ENCODE peak calls at places on chromosomes 16 and 17, in four cellular contexts. One of them, this sample, is unnamed.
A peak's percentile ranks its signal among the peaks of the same experiment; 100 is the strongest.

GRCh38 chr17:39950871-39951348 is 11.9 kb upstream of the GSDMA start:
- DNase-seq in spleen: no peak
- DNase-seq in stomach: no peak
- DNase-seq in breast epithelium: no peak
- DNase-seq in this sample: no peak

GRCh38 chr17:56309897-56310296 is 156.6 kb downstream of the ANKFN1 start:
- DNase-seq in breast epithelium: no peak
- DNase-seq in spleen: no peak
- DNase-seq in stomach: no peak
- DNase-seq in this sample: no peak

GRCh38 chr17:48860034-48860433 is 29.2 kb downstream of the CALCOCO2 start:
- DNase-seq in spleen: no peak
- DNase-seq in stomach: no peak
- DNase-seq in breast epithelium: no peak
- DNase-seq in this sample: no peak

GRCh38 chr17:1229354-1229890 is 40.8 kb upstream of the BHLHA9 start:
- DNase-seq in spleen: peak; percentile 93
- DNase-seq in stomach: peak; percentile 71
- DNase-seq in breast epithelium: no peak
- DNase-seq in this sample: peak; percentile 88

GRCh38 chr16:67928561-67929364 is 2.9 kb downstream of the CTRL start:
- DNase-seq in breast epithelium: peak; percentile 69
- DNase-seq in spleen: peak; percentile 92
- DNase-seq in stomach: peak; percentile 76
- DNase-seq in this sample: peak; percentile 84

GRCh38 chr17:9845306-9845705 is 19.6 kb downstream of the GLP2R start:
- DNase-seq in stomach: no peak
- DNase-seq in breast epithelium: no peak
- DNase-seq in spleen: no peak
- DNase-seq in this sample: no peak

GRCh38 chr17:1491406-1492248 is 859 bp downstream of the MYO1C start:
- DNase-seq in spleen: peak; percentile 92
- DNase-seq in breast epithelium: no peak
- DNase-seq in stomach: peak; percentile 78
- DNase-seq in this sample: no peak

GRCh38 chr17:48026503-48027321 is 10.9 kb downstream of the COPZ2 start:
- DNase-seq in breast epithelium: peak; percentile 88
- DNase-seq in stomach: peak; percentile 83
- DNase-seq in spleen: peak; percentile 93
- DNase-seq in this sample: peak; percentile 88

GRCh38 chr16:15639061-15639568 is 3.8 kb downstream of the MARF1 start:
- DNase-seq in stomach: no peak
- DNase-seq in breast epithelium: no peak
- DNase-seq in spleen: peak; percentile 80
- DNase-seq in this sample: no peak

GRCh38 chr16:48556210-48556912 is 53.6 kb downstream of the N4BP1 start:
- DNase-seq in stomach: no peak
- DNase-seq in spleen: no peak
- DNase-seq in breast epithelium: no peak
- DNase-seq in this sample: no peak

GRCh38 chr17:22145605-22146178 is 453.4 kb downstream of the KCNJ18 start:
- DNase-seq in stomach: no peak
- DNase-seq in spleen: no peak
- DNase-seq in breast epithelium: no peak
- DNase-seq in this sample: no peak

GRCh38 chr17:50947844-50948514 is 81.8 kb upstream of the TOB1 start:
- DNase-seq in spleen: peak; percentile 81
- DNase-seq in stomach: peak; percentile 96
- DNase-seq in breast epithelium: peak; percentile 93
- DNase-seq in this sample: no peak

GRCh38 chr16:17311333-17312099 is 159.2 kb downstream of the XYLT1 start:
- DNase-seq in spleen: no peak
- DNase-seq in stomach: no peak
- DNase-seq in breast epithelium: no peak
- DNase-seq in this sample: no peak

GRCh38 chr16:11972128-11972527 is 4.4 kb upstream of the SNX29 start:
- DNase-seq in breast epithelium: no peak
- DNase-seq in stomach: no peak
- DNase-seq in spleen: no peak
- DNase-seq in this sample: no peak

GRCh38 chr16:55557186-55557585 is 9.3 kb upstream of the CAPNS2 start:
- DNase-seq in breast epithelium: no peak
- DNase-seq in spleen: no peak
- DNase-seq in stomach: no peak
- DNase-seq in this sample: no peak

GRCh38 chr16:56600398-56600999 is 7.9 kb upstream of the MT2A start:
- DNase-seq in breast epithelium: no peak
- DNase-seq in spleen: no peak
- DNase-seq in stomach: peak; percentile 44
- DNase-seq in this sample: no peak

GRCh38 chr16:14011846-14012245 is 59.3 kb upstream of the MRTFB start:
- DNase-seq in breast epithelium: no peak
- DNase-seq in stomach: no peak
- DNase-seq in spleen: no peak
- DNase-seq in this sample: no peak

GRCh38 chr17:71147906-71148305 is 972.9 kb upstream of the SOX9 start:
- DNase-seq in breast epithelium: no peak
- DNase-seq in stomach: no peak
- DNase-seq in spleen: no peak
- DNase-seq in this sample: no peak

GRCh38 chr16:73268311-73268997 is 220.5 kb upstream of the ZFHX3 start:
- DNase-seq in breast epithelium: no peak
- DNase-seq in spleen: no peak
- DNase-seq in stomach: no peak
- DNase-seq in this sample: no peak

GRCh38 chr16:65867276-65867990 is 499.1 kb upstream of the CDH5 start:
- DNase-seq in spleen: no peak
- DNase-seq in stomach: no peak
- DNase-seq in breast epithelium: no peak
- DNase-seq in this sample: no peak

GRCh38 chr17:3594056-3594810 is 15.0 kb downstream of the TRPV1 start:
- DNase-seq in stomach: no peak
- DNase-seq in spleen: no peak
- DNase-seq in breast epithelium: no peak
- DNase-seq in this sample: no peak

GRCh38 chr16:10736926-10737625 is 6.6 kb upstream of the NUBP1 start:
- DNase-seq in breast epithelium: no peak
- DNase-seq in spleen: no peak
- DNase-seq in stomach: peak; percentile 61
- DNase-seq in this sample: no peak

DNA sequence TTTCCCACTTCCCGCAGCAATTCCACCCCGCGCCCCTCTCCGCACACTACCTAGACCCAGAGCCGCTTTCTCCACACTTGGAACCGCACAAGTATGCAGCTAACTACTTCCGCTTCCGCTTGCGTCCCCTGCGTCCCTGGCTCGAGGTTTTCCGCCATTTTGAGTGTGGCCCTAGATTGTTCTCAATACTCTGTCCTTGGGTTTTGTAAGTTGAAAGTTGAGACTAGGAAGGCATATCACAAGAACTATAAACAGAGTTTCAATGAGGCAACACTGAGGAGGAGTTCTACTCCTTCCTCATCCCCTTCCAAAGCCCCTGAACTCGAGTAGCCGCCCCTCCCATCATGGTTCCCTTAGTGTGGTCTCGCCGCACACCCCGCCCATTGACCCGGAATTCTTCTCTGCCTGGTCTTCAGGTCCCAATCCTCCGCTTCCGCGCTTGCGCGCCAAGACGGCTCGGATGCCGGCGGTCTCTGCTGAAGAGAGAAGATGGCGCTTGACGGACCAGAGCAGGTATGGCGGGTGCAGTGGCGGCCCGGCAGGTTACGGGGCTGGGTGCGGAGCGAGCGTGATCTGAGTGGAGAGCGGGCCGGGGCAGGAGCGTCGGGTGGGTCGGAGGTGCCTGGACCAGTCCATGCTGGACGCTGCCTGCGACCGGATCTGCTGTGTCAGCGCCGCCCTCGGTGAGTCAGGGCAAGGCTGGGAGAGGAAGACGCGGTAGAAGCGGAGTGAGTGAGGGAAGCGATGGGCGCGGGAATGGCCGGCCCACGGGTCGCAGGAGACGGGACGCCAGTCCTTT is at the start of the genes FTSJ3 and PSMC5:
- DNase-seq in breast epithelium: peak; percentile 93
- DNase-seq in spleen: peak; percentile 99
- DNase-seq in stomach: peak; percentile 94
- DNase-seq in this sample: peak; percentile 97
- TF ChIP-seq POLR2AphosphoS5 in breast epithelium: peak; percentile 96
- TF ChIP-seq POLR2AphosphoS5 in spleen: peak; percentile 98
- TF ChIP-seq POLR2AphosphoS5 in stomach: peak; percentile 94
- TF ChIP-seq POLR2AphosphoS5 in this sample: peak; percentile 35

GRCh38 chr16:23181506-23181905 is 1.0 kb upstream of the SCNN1G start:
- DNase-seq in breast epithelium: no peak
- DNase-seq in stomach: no peak
- DNase-seq in spleen: no peak
- DNase-seq in this sample: no peak
- TF ChIP-seq POLR2A in breast epithelium: no peak
- TF ChIP-seq POLR2A in stomach: no peak
- TF ChIP-seq POLR2A in spleen: no peak
- TF ChIP-seq POLR2A in this sample: no peak

DNA sequence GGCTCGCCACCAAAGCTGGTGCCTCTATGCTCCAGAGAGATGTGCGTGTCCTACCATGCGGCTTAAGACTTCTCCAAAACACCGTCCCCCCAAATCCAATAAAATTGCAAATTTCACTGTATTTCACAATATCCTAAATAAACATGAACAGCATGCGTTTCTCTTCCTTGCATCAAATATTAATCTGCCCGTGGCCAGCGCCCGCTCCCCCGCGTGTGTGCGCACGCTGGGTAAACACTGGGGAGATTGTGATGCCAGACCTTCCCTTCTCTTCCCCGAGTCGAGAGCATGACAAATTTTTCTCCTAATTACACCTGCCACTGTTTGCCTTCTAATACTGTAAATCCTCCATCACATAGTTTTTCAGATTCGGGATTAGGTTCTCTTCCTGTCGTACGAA is 148.1 kb downstream of the MRM1 start:
- DNase-seq in spleen: peak; percentile 19
- DNase-seq in breast epithelium: no peak
- DNase-seq in stomach: no peak
- DNase-seq in this sample: no peak
- H3K27me3 ChIP-seq in spleen: no peaks in the 10 kb centered on the region
- H3K27me3 ChIP-seq in breast epithelium: no peaks in the 10 kb centered on the region
- H3K27me3 ChIP-seq in stomach: peaks cover 4% of the 10 kb centered on the region
- H3K27me3 ChIP-seq in this sample: peaks cover 28% of the 10 kb centered on the region

GRCh38 chr16:71629617-71630016 is 3.6 kb downstream of the MARVELD3 start:
- DNase-seq in spleen: peak; percentile 25
- DNase-seq in breast epithelium: no peak
- DNase-seq in stomach: no peak
- DNase-seq in this sample: no peak
- TF ChIP-seq POLR2AphosphoS5 in spleen: no peak
- TF ChIP-seq POLR2AphosphoS5 in breast epithelium: no peak
- TF ChIP-seq POLR2AphosphoS5 in stomach: no peak
- TF ChIP-seq POLR2AphosphoS5 in this sample: no peak

GRCh38 chr16:89491974-89492687 is 1.8 kb upstream of the ANKRD11 start:
- DNase-seq in breast epithelium: no peak
- DNase-seq in stomach: no peak
- DNase-seq in spleen: no peak
- DNase-seq in this sample: no peak
- TF ChIP-seq POLR2A in breast epithelium: no peak
- TF ChIP-seq POLR2A in stomach: no peak
- TF ChIP-seq POLR2A in spleen: no peak
- TF ChIP-seq POLR2A in this sample: no peak